ENCODE peak calls at places on chromosome 5, in eight cellular contexts. I, N, A, T, H, L, K and Z are unnamed samples.

GRCh38 chr5:10279925-10280720 is 27.6 kb downstream of the CMBL start:
- DNase-seq in K (no peak), I (no peak), N (no peak), T (no peak), H (no peak), L (no peak), A (no peak), Z (no peak)

GRCh38 chr5:156865427-156865826 is 15.3 kb downstream of the PPP1R2B start:
- DNase-seq in T (no peak), H (no peak), N (no peak), A (no peak), I (no peak), L (no peak), K (no peak), Z (no peak)

GRCh38 chr5:132098621-132099020 is 25.0 kb downstream of the CSF2 start:
- DNase-seq in A (no peak), L (no peak), N (no peak), H (no peak), K (no peak), I (no peak), T (no peak), Z (no peak)

GRCh38 chr5:155996123-155996522 is 330.8 kb upstream of the SGCD start:
- DNase-seq in I (no peak), K (no peak), L (no peak), N (no peak), H (no peak), A (no peak), T (no peak), Z (no peak)

GRCh38 chr5:114544561-114544960 is 182.7 kb downstream of the KCNN2 start:
- DNase-seq in L (no peak), A (no peak), H (no peak), I (no peak), K (no peak), N (no peak), T (no peak), Z (no peak)

GRCh38 chr5:157286761-157287211 is 20.9 kb downstream of the CYFIP2 start:
- DNase-seq in I (no peak), N (no peak), A (no peak), K (no peak), L (no peak), H (no peak), T (no peak), Z (no peak)

GRCh38 chr5:91408710-91409109 is 25.6 kb upstream of the ARRDC3 start:
- DNase-seq in L (no peak), K (no peak), T (no peak), A (no peak), N (no peak), H (no peak), I (no peak), Z (no peak)

GRCh38 chr5:139635606-139636206 is 12.4 kb upstream of the CXXC5 start:
- DNase-seq in L (no peak), K (peak), H (no peak), A (peak), N (peak), I (no peak), T (peak), Z (peak)

GRCh38 chr5:98954392-98955028 is 25.7 kb upstream of the CHD1 start:
- DNase-seq in T (no peak), L (no peak), A (no peak), I (no peak), K (no peak), N (no peak), H (no peak), Z (no peak)

GRCh38 chr5:96963267-96963666 is 27.4 kb downstream of the LNPEP start:
- DNase-seq in T (no peak), L (peak), I (peak), N (peak), K (no peak), A (peak), H (no peak), Z (peak)

GRCh38 chr5:122844136-122844915 is 1.1 kb upstream of the SNX24 start:
- DNase-seq in H (no peak), A (no peak), I (no peak), T (no peak), L (no peak), K (no peak), N (no peak), Z (no peak)

GRCh38 chr5:87853541-87853940 is 415.1 kb downstream of the TMEM161B start:
- DNase-seq in T (no peak), N (no peak), A (peak), H (no peak), L (no peak), K (no peak), I (no peak), Z (no peak)

GRCh38 chr5:17185776-17186175 is 31.7 kb upstream of the BASP1 start:
- DNase-seq in T (no peak), N (peak), L (no peak), I (no peak), A (no peak), H (no peak), K (peak), Z (peak)

GRCh38 chr5:158755971-158756370 is 343.7 kb downstream of the EBF1 start:
- DNase-seq in I (no peak), K (no peak), L (no peak), A (no peak), T (no peak), N (no peak), H (no peak), Z (no peak)